ENCODE peak calls at places on chromosomes 5 and 9, in five cellular contexts. Q is PC-3, N is pancreas, V is psoas muscle, B is body of pancreas. K is an unnamed sample.

GRCh38 chr5:64100203-64100602 is 65.4 kb upstream of the RNF180 start:
- DNase-seq in V (no peak), Q (no peak), N (no peak), B (no peak), K (no peak)

GRCh38 chr5:167205881-167206280 is 1085.6 kb upstream of the WWC1 start:
- DNase-seq in N (no peak), Q (no peak), B (no peak), V (no peak), K (no peak)

GRCh38 chr5:129118405-129118804 is 23.9 kb downstream of the ISOC1 start:
- DNase-seq in V (no peak), N (no peak), B (no peak), Q (no peak), K (no peak)

GRCh38 chr9:114276908-114277821 is 45.7 kb upstream of the ORM1 start:
- DNase-seq in V (peak; percentile 47), N (peak; percentile 16), B (peak; percentile 3), Q (peak; percentile 86), K (no peak)

GRCh38 chr9:127877566-127877998 is at the start of gene AK1:
- DNase-seq in V (peak; percentile 83), N (peak; percentile 93), Q (peak; percentile 62), B (peak; percentile 89), K (peak; percentile 80)

GRCh38 chr9:110807956-110808598 is 139.5 kb downstream of the MUSK start:
- DNase-seq in N (no peak), Q (peak; percentile 10), B (no peak), V (no peak), K (no peak)

GRCh38 chr9:16320338-16320902 is 550.0 kb downstream of the BNC2 start:
- DNase-seq in Q (no peak), N (no peak), V (no peak), B (no peak), K (no peak)

GRCh38 chr5:78568212-78568611 is 80.4 kb downstream of the LHFPL2 start:
- DNase-seq in B (peak; percentile 46), Q (no peak), V (no peak), N (no peak), K (no peak)

GRCh38 chr9:115680226-115680625 is 473.4 kb upstream of the PAPPA start:
- DNase-seq in Q (no peak), B (no peak), N (no peak), V (no peak), K (no peak)

GRCh38 chr9:134158753-134159392 is 5.5 kb downstream of the RNU6ATAC start:
- DNase-seq in B (no peak), N (no peak), V (no peak), Q (no peak), K (no peak)

GRCh38 chr9:70362952-70363351 is 51.5 kb downstream of the KLF9 start:
- DNase-seq in Q (peak; percentile 19), B (no peak), N (no peak), V (no peak), K (no peak)

GRCh38 chr9:68562456-68562855 is 21.8 kb upstream of the TMEM252 start:
- DNase-seq in V (no peak), N (no peak), Q (no peak), B (no peak), K (no peak)

GRCh38 chr9:105994970-105995369 is 300.6 kb downstream of the TMEM38B start:
- DNase-seq in Q (peak; percentile 32), V (no peak), N (no peak), B (no peak), K (no peak)

GRCh38 chr9:16029056-16029615 is 476.3 kb downstream of the CCDC171 start:
- DNase-seq in N (no peak), B (no peak), V (no peak), Q (peak; percentile 57), K (no peak)

GRCh38 chr9:113274474-113275146 is 762 bp downstream of the CDC26 start:
- DNase-seq in N (no peak), B (no peak), Q (peak; percentile 73), V (no peak), K (no peak)

GRCh38 chr9:79195904-79196303 is 375.9 kb upstream of the TLE4 start:
- DNase-seq in N (no peak), V (no peak), B (no peak), Q (no peak), K (no peak)

GRCh38 chr5:72030237-72030636 is 77.0 kb upstream of the MAP1B start:
- DNase-seq in Q (no peak), V (no peak), N (no peak), B (no peak), K (no peak)

GRCh38 chr9:94852373-94852772 is 125.9 kb downstream of the AOPEP start:
- DNase-seq in N (no peak), V (no peak), Q (no peak), B (no peak), K (no peak)

GRCh38 chr5:173880306-173880985 is 7.7 kb upstream of the CPEB4 start:
- DNase-seq in B (no peak), V (no peak), Q (peak; percentile 46), N (no peak), K (no peak)

GRCh38 chr9:105864248-105864898 is 170.0 kb downstream of the TMEM38B start:
- DNase-seq in B (no peak), Q (no peak), V (no peak), N (no peak), K (no peak)

GRCh38 chr9:122912671-122912963 is 506 bp downstream of the ZBTB6 start:
- DNase-seq in B (no peak), V (no peak), Q (no peak), N (no peak), K (no peak)

GRCh38 chr5:77333451-77334123 is 123.1 kb downstream of the PDE8B start:
- DNase-seq in N (no peak), Q (no peak), B (no peak), V (no peak), K (no peak)

GRCh38 chr5:133904641-133905040 is 63.8 kb downstream of the C5orf15 start:
- DNase-seq in V (no peak), Q (no peak), B (no peak), N (no peak), K (no peak)

GRCh38 chr5:180338001-180338707 is 15.0 kb downstream of the GFPT2 start:
- DNase-seq in N (no peak), B (no peak), Q (no peak), V (no peak), K (no peak)

GRCh38 chr9:127116946-127117345 is 5.5 kb downstream of the ANGPTL2 start:
- DNase-seq in B (no peak), N (peak; percentile 14), Q (no peak), V (no peak), K (no peak)

GRCh38 chr9:114250235-114250568 is 72.7 kb upstream of the ORM1 start:
- DNase-seq in V (peak; percentile 82), Q (no peak), N (peak; percentile 90), B (peak; percentile 96), K (peak; percentile 86)

DNA sequence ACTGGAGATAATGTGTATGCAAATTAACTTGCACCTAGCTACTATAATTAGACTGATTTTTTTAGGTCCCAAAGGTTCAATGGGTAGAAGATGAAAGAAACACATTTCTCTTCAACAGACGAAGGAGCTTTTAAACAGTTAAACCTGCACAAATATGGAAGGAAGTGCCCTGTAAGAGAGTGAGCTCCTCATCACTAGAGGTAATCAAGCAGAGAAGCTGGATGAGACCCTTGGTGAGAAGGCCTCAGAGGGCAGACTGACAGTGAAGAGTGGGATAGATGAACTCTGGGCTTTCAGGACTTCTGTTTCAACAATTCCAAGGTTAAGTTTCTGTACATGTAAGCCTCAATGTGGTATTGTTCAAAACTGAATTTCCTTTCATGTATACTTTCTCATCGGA is 23.2 kb downstream of the PTPN3 start:
- DNase-seq in N (no peak), V (no peak), B (no peak), Q (no peak), K (no peak)
- H3K27ac ChIP-seq in N (no peak overlapping the region), V (peak overlapping the region; percentile 87), B (peak overlapping the region; percentile 42), Q (no peak overlapping the region), K (peak overlapping the region; percentile 93)

DNA sequence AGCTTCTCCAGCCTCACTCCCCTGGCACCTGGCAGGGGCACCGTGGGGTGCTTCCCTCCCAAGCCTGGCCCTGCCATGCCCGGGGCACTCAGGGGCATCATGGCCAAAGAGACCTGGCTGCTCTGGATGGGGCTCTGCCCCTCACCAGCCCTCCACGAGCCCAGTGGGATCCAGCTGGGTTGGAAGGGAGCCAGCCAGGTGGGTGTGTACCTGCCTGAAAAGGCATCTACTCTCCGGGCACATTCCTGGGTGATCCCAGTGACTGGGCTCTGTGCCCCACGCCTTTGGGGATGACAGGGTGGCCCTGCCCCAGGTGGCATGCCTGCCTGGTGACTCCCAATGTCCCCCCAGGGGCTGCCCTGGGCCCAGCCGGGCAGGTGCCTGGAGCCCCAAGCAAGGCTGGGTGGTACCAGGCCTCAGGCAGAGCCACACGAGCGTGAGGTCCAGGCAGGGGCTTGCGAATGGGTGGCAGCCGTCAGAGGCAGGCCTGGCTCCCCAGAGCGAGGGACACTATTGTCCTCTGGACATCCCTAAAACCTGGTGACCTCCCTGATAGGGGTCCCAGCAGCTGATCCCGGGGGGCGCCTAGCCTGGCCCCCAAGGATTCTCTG is 777 bp downstream of the GPSM1 start:
- DNase-seq in V (no peak), N (no peak), Q (peak; percentile 57), B (peak; percentile 61), K (peak; percentile 69)
- H3K27ac ChIP-seq in V (no peak overlapping the region), N (no peak overlapping the region), Q (no peak overlapping the region), B (no peak overlapping the region), K (peak overlapping the region; percentile 56)

GRCh38 chr5:151758141-151758429 is 346 bp downstream of the ATOX1 start:
- DNase-seq in Q (no peak), N (peak; percentile 64), B (peak; percentile 39), V (no peak), K (peak; percentile 31)
- H3K27ac ChIP-seq in Q (peak overlapping the region; percentile 42), N (no peak overlapping the region), B (peak overlapping the region; percentile 0), V (peak overlapping the region; percentile 80), K (peak overlapping the region; percentile 89)

DNA sequence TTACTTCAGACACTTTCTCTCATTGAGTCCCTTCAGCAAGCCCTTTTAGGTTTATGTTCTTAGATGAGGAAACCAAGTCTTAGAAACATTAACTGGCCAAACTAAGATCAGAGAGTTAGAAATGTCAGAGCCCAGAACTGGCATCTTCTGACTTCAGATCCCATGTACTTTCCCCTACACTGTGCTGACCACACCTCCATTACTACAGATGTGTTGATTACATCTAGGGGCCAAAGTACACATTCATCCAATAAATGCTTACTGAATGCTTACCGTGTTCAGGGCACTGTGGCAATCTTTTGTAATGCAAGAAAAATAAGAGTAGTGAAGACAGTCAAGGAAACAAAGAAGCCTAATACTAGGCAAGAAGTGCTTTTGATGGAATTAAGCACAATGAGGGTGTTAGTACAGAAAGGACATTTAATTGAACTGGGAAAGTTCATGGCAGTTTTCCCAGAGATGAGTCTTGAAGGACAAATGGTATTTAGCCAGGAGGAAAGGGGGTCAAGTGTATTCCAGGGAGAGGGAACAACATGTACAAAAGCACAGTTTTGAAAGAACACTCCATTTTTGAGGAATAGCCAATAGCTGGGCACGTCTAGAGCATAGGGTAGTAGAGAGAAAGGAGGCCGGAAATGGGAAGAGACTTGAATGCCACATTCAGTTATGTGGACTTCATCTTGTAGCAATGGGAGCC is 89.7 kb upstream of the CDKN2B start:
- DNase-seq in Q (no peak), N (no peak), B (no peak), V (no peak), K (no peak)
- H3K27ac ChIP-seq in Q (no peak overlapping the region), N (no peak overlapping the region), B (no peak overlapping the region), V (no peak overlapping the region), K (no peak overlapping the region)

DNA sequence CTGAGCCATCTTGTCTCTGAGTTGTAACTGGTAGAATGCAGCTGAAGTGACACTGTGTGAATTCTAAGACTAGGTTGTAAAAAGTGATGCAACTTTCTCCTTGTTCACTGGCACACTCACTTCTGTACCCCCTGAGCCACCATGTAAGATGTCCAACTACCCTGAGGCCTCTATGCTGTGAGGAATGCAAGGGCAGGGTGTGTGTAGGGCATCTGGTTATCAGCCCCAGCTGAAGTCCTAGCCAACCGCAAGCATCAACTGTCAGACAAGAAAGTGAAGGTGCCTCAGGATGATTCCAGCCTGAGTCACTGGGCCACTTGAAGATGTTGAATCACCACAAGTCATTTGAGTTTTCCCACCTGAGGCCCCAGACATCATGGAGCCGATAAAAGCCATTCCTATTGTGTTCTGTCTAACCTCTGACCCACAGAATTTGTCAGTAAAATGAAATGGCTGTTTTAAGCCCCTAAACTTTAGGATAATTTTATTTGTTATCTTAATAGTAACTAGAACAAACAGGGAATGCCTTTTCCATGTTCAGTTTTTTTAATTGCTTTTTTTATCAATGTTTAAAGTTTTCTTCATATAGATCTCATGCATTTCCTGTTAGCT is 18.7 kb upstream of the RHOBTB3 start:
- DNase-seq in Q (peak; percentile 94), B (no peak), V (no peak), N (no peak), K (no peak)
- H3K27ac ChIP-seq in Q (peak overlapping the region; percentile 45), B (no peak overlapping the region), V (no peak overlapping the region), N (no peak overlapping the region), K (no peak overlapping the region)